ENCODE peak calls at places on chromosome 15, in nine cellular contexts. S is HT-29; A is MCF 10A; J is fibroblast of the conjunctiva; O is activated naive CD4-positive, alpha-beta T cell treated with anti-CD3 and anti-CD28 coated beads, Interleukin-2, amount 50 U/mL, for 72 hours; I is adrenal gland; P is iris pigment epithelial cell; M is neural progenitor cell; T is activated effector memory CD4-positive, alpha-beta T cell treated with Interleukin-2 at 50 U/mL for 16 hours. N is an unnamed sample.

GRCh38 chr15:88255109-88255495 is 1.4 kb downstream of the NTRK3 start:
- DNase-seq in S (no peak), A (no peak), J (no peak), O (no peak), I (no peak), P (no peak), M (no peak), T (no peak), N (peak)

GRCh38 chr15:85025516-85026279 is 44.0 kb downstream of the PDE8A start:
- DNase-seq in S (no peak), A (no peak), J (no peak), O (no peak), I (no peak), P (no peak), M (no peak), T (no peak), N (no peak)

GRCh38 chr15:31329640-31330010 is 3.0 kb downstream of the KLF13 start:
- DNase-seq in S (no peak), A (no peak), J (no peak), O (no peak), I (no peak), P (no peak), M (no peak), T (no peak), N (no peak)

GRCh38 chr15:90013503-90013937 is 12.4 kb downstream of the ZNF710 start:
- DNase-seq in S (no peak), A (no peak), J (no peak), O (no peak), I (no peak), P (no peak), M (no peak), T (no peak), N (no peak)

GRCh38 chr15:59178151-59178705 is 28.4 kb upstream of the LDHAL6B start:
- DNase-seq in S (no peak), A (no peak), J (no peak), O (no peak), I (no peak), P (no peak), M (no peak), T (no peak), N (no peak)

GRCh38 chr15:70084461-70084860 is 13.3 kb downstream of the TLE3 start:
- DNase-seq in S (no peak), A (no peak), J (no peak), O (no peak), I (no peak), P (no peak), M (no peak), T (no peak), N (no peak)

GRCh38 chr15:28957606-28958498 is 72.1 kb downstream of the APBA2 start:
- DNase-seq in S (no peak), A (no peak), J (no peak), O (no peak), I (no peak), P (no peak), M (no peak), T (no peak), N (no peak)

GRCh38 chr15:72338617-72339321 is 18.8 kb upstream of the CELF6 start:
- DNase-seq in S (no peak), A (peak), J (peak), O (no peak), I (no peak), P (peak), M (no peak), T (no peak), N (no peak)

GRCh38 chr15:45456212-45457106 is 66.1 kb downstream of the SLC30A4 start:
- DNase-seq in S (peak), A (peak), J (peak), O (peak), I (peak), P (peak), M (no peak), T (peak), N (no peak)

GRCh38 chr15:79541176-79541575 is 109.0 kb downstream of the MINAR1 start:
- DNase-seq in S (no peak), A (no peak), J (no peak), O (no peak), I (no peak), P (no peak), M (no peak), T (no peak), N (no peak)

GRCh38 chr15:60370105-60370803 is 27.5 kb downstream of the ANXA2 start:
- DNase-seq in S (peak), A (peak), J (no peak), O (no peak), I (no peak), P (peak), M (no peak), T (no peak), N (no peak)

GRCh38 chr15:77027697-77028450 is 32.9 kb downstream of the PSTPIP1 start:
- DNase-seq in S (no peak), A (no peak), J (no peak), O (no peak), I (peak), P (no peak), M (peak), T (no peak), N (no peak)

GRCh38 chr15:59436774-59437472 is 1.1 kb upstream of the FAM81A start:
- DNase-seq in S (peak), A (no peak), J (no peak), O (no peak), I (no peak), P (peak), M (peak), T (no peak), N (peak)